ENCODE peak calls at places on chromosomes 4 and X, in six cellular contexts. A is hepatocyte, P is lung, C is stomach, Z is brain microvascular endothelial cell, G is colonic mucosa. Y is an unnamed sample.
A peak's percentile ranks its signal among the peaks of the same experiment; 100 is the strongest.

GRCh38 chrX:18173494-18174180 is 47.0 kb downstream of the BEND2 start:
- DNase-seq in A (no peak), P (no peak), C (no peak), Z (no peak), G (no peak), Y (no peak)

GRCh38 chr4:158147151-158147550 is 25.7 kb downstream of the GASK1B start:
- DNase-seq in A (no peak), P (no peak), C (no peak), Z (no peak), G (no peak), Y (no peak)

GRCh38 chr4:154741877-154742851 is 1.6 kb upstream of the LRAT start:
- DNase-seq in A (peak; percentile 32), P (no peak), C (no peak), Z (no peak), G (no peak), Y (no peak)

GRCh38 chrX:53479295-53479694 is 45.1 kb upstream of the HSD17B10 start:
- DNase-seq in A (no peak), P (no peak), C (no peak), Z (no peak), G (no peak), Y (no peak)

GRCh38 chr4:112348488-112349158 is 51.5 kb downstream of the ALPK1 start:
- DNase-seq in A (peak; percentile 68), P (peak; percentile 59), C (no peak), Z (peak; percentile 68), G (peak; percentile 35), Y (peak; percentile 24)

GRCh38 chr4:4875611-4876010 is 16.1 kb downstream of the MSX1 start:
- DNase-seq in A (no peak), P (no peak), C (no peak), Z (no peak), G (no peak), Y (no peak)

GRCh38 chr4:78784255-78784654 is 8.1 kb downstream of the BMP2K start:
- DNase-seq in A (no peak), P (no peak), C (no peak), Z (peak; percentile 28), G (no peak), Y (no peak)

GRCh38 chr4:75547647-75548387 is 8.0 kb upstream of the ODAPH start:
- DNase-seq in A (peak; percentile 68), P (no peak), C (peak; percentile 31), Z (peak; percentile 3), G (peak; percentile 20), Y (no peak)

GRCh38 chr4:148060264-148061138 is 328.6 kb downstream of the ARHGAP10 start:
- DNase-seq in A (no peak), P (no peak), C (no peak), Z (no peak), G (peak; percentile 31), Y (no peak)

GRCh38 chrX:54181196-54181953 is 1.7 kb downstream of the FAM120C start:
- DNase-seq in A (no peak), P (no peak), C (no peak), Z (no peak), G (no peak), Y (no peak)

GRCh38 chr4:39043697-39044363 is 11.6 kb upstream of the TMEM156 start:
- DNase-seq in A (peak; percentile 14), P (no peak), C (no peak), Z (peak; percentile 66), G (no peak), Y (no peak)

GRCh38 chr4:1759818-1760223 is 33.3 kb upstream of the FGFR3 start:
- DNase-seq in A (no peak), P (no peak), C (no peak), Z (no peak), G (no peak), Y (no peak)

GRCh38 chrX:13669246-13669689 is 16.3 kb downstream of the TCEANC start:
- DNase-seq in A (peak; percentile 87), P (peak; percentile 76), C (peak; percentile 84), Z (peak; percentile 90), G (peak; percentile 82), Y (peak; percentile 54)

GRCh38 chr4:85489273-85489672 is 14.3 kb downstream of the ARHGAP24 start:
- DNase-seq in A (peak; percentile 26), P (no peak), C (no peak), Z (no peak), G (no peak), Y (no peak)

GRCh38 chr4:180150818-180151217 is 2092.4 kb upstream of the TENM3 start:
- DNase-seq in A (no peak), P (no peak), C (no peak), Z (no peak), G (no peak), Y (no peak)

GRCh38 chr4:156779774-156780173 is 191.8 kb downstream of the PDGFC start:
- DNase-seq in A (no peak), P (no peak), C (no peak), Z (peak; percentile 77), G (no peak), Y (no peak)

GRCh38 chr4:101981756-101982155 is 191.2 kb downstream of the BANK1 start:
- DNase-seq in A (peak; percentile 25), P (no peak), C (no peak), Z (no peak), G (no peak), Y (no peak)

DNA sequence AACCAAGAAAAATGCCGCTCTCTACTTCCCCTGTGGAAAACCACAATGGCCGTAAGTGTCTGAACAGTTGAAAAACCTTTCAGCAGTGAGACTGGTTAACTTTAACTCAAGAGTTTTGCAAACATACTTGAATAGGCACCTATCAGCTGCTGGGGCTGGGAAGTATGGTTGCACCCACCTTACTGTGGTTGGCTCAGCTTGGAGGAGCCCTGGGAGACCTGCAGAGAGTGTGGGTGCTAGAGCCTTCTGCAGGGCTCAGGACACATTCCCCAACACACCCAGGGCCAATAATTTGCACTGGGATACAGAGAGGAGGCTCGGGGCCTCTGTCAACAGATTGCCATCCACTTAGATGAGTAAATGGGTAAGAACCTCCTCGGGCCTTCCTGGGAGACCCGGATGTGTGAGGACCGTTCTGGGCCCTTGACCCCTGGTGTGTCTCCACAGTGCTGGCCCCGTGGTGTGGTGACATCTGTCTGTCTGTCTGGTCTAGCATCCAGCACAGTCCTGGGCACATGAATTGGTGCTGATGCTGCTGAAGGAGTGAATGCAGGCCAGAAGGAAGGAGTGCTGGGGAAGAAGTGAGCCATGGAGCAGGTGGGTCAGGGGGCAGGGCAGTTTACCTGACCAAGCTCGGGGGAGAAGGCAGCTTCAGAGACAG is 46.5 kb downstream of the MAGEA1 start:
- DNase-seq in A (no peak), P (peak; percentile 38), C (no peak), Z (no peak), G (no peak), Y (no peak)
- H3K4me3 ChIP-seq in A (no peak overlapping the region), P (no peak overlapping the region), C (no peak overlapping the region), Z (no peak overlapping the region), G (no peak overlapping the region), Y (no peak overlapping the region)

DNA sequence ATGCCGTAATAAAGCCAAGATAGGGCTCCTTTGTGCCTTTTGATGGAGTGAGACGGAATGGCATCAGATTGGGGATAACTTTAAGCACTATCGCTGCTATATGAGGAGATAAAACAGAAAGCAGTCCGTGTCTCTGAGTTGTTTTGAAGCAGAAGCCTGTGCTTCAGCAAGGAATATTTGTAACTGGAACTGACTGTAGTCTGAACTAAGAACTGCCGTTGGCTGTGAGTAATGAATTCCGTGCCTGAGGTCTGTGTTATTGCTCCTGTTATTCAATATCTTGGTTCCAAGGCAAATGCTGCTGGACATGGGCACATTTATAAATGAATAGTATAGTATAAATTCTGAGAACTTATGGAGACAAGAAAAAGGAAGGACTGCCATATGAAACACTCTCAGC is 297.3 kb downstream of the ANKRD50 start:
- DNase-seq in A (no peak), P (no peak), C (no peak), Z (peak; percentile 72), G (no peak), Y (no peak)
- H3K4me3 ChIP-seq in A (no peak overlapping the region), P (no peak overlapping the region), C (no peak overlapping the region), Z (peak overlapping the region; percentile 1), G (no peak overlapping the region), Y (no peak overlapping the region)

DNA sequence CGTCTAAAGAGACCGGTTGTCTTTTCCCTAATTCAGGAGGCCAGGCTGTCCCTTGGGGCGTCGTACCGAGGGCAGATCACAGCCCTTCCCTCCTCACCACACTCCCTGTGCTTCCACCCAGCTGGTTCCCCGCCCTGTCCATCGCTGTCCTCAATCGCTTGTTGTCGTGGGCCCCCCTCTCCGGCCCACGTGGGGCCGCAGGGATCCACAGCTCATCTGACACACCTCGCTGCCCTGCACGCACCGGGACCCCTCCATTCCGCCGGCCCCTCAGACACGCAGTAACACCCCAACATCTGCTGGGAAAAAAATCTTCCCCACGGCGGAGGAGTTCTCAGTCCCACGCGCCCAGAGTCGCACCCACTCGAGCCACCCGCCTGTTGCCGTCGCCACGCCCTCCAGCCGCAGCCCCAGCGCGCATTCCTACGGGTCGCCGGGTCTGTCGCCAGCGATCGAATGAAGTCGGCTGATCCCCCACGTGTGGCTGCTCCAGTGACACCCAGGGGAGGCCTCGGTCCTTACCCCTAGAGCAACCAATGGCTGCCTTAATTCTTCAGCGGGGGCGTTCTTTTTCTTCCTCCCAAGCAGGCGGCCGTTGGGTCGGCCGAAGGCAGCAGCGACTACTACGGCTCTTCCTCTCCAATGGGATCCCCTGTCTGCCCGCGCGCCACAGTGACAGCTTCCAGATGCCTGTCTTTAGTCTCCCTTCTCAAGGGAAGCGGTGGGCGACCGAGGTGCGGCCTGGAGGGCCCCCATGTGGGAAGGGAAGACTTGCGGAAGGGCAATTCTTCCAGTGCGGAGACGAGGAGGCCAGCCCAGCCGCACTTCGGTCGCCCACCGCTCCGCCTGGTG is 885 bp upstream of the SEPTIN11 start:
- DNase-seq in A (peak; percentile 86), P (peak; percentile 71), C (peak; percentile 64), Z (peak; percentile 73), G (peak; percentile 81), Y (peak; percentile 46)
- H3K4me3 ChIP-seq in A (peak overlapping the region; percentile 82), P (peak overlapping the region; percentile 87), C (peak overlapping the region; percentile 81), Z (peak overlapping the region; percentile 93), G (peak overlapping the region; percentile 58), Y (peak overlapping the region; percentile 84)

GRCh38 chrX:45774961-45775360 is 574.3 kb upstream of the DIPK2B start:
- DNase-seq in A (no peak), P (no peak), C (no peak), Z (peak; percentile 41), G (no peak), Y (no peak)

GRCh38 chrX:45771114-45771513 is 570.4 kb upstream of the DIPK2B start:
- DNase-seq in A (peak; percentile 68), P (peak; percentile 44), C (peak; percentile 39), Z (peak; percentile 87), G (peak; percentile 65), Y (peak; percentile 72)

GRCh38 chrX:45768666-45769065 is 568.0 kb upstream of the DIPK2B start:
- DNase-seq in A (no peak), P (no peak), C (no peak), Z (no peak), G (no peak), Y (no peak)

GRCh38 chrX:45769919-45770582 is 569.4 kb upstream of the DIPK2B start:
- DNase-seq in A (peak; percentile 76), P (peak; percentile 72), C (peak; percentile 56), Z (peak; percentile 90), G (peak; percentile 77), Y (peak; percentile 88)

DNA sequence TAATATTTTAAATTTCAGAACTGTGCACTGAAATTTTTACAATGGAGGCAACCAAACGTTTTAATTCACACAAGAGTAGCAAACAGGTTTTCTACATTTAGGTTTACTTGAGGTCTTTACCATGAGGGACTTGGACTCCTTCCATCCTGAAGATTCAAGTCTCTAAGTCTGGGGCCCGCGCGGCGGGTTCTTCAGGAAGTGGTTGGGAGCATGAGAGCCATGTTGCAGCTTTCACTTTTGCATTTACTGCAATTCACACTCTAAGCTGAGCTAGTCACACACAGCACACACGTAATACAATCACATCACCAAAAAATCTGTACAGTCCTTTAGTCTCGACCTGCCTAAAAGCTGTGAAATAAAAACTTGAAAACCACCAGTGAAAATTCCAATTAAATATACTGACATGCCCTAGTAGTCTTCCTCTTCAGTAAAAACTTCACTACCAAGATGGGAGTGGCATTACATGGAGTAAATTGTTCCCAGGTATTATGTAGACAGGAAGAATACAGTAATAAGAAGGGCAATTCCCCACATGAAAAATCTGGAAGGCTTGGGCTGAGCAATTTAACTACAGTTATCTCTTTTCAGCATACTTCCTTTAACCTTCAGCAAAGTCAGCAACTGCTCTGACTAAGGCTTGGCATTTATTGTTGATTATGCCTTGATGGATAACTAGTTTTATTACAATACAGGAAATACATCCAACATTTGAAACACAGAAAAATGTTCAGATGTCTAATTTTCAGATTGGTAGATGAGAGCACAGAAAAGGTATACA is 571.1 kb upstream of the DIPK2B start:
- DNase-seq in A (no peak), P (no peak), C (peak; percentile 47), Z (peak; percentile 56), G (peak; percentile 48), Y (no peak)
- H3K4me3 ChIP-seq in A (no peak overlapping the region), P (no peak overlapping the region), C (peak overlapping the region; percentile 21), Z (peak overlapping the region; percentile 70), G (no peak overlapping the region), Y (peak overlapping the region; percentile 60)

Y was measured in retinal pigment epithelial cell.